ENCODE peak calls at places on chromosomes 13 and 19, in nine cellular contexts. V is esophagus squamous epithelium; D is CD4-positive, alpha-beta memory T cell; O is transverse colon; J is cardiac muscle cell; H is adrenal gland; B is bronchial epithelial cell; F is GM23248; N is RWPE2. C is an unnamed sample. For H3K36me3 and H3K27me3, the result is how much of the 10 kb centered on the place peaks cover.

GRCh38 chr19:8391274-8392016 is 1.3 kb downstream of the RAB11B start:
- DNase-seq in N (no peak), F (no peak), B (no peak), O (no peak), D (no peak), H (peak), V (no peak), J (no peak), C (no peak)

GRCh38 chr13:60397693-60398437 is 845 bp downstream of the TDRD3 start:
- DNase-seq in D (peak), H (peak), B (peak), N (peak), O (peak), F (peak), J (peak), V (peak), C (no peak)

GRCh38 chr13:42478531-42479156 is 95.3 kb upstream of the TNFSF11 start:
- DNase-seq in N (no peak), B (peak), J (peak), O (no peak), D (no peak), F (peak), V (no peak), H (no peak), C (peak)

GRCh38 chr19:10760268-10760944 is 42.5 kb downstream of the DNM2 start:
- DNase-seq in O (peak), J (peak), D (peak), V (no peak), N (no peak), B (no peak), H (no peak), F (peak), C (peak)

GRCh38 chr19:35109395-35110112 is 6.1 kb upstream of the FXYD3 start:
- DNase-seq in J (no peak), N (no peak), D (no peak), B (no peak), O (peak), V (no peak), F (peak), H (no peak), C (no peak)

GRCh38 chr19:13054605-13055212 is 47.9 kb downstream of the LYL1 start:
- DNase-seq in V (no peak), F (peak), J (no peak), O (no peak), H (no peak), N (no peak), D (no peak), B (no peak), C (no peak)

GRCh38 chr19:10074153-10074552 is 12.0 kb upstream of the SHFL start:
- DNase-seq in H (no peak), B (peak), N (no peak), V (no peak), O (no peak), F (peak), J (no peak), D (peak), C (peak)

GRCh38 chr19:49579193-49579592 is 1.2 kb downstream of the NOSIP start:
- DNase-seq in H (no peak), F (no peak), B (no peak), J (no peak), V (no peak), D (no peak), N (no peak), O (no peak), C (no peak)

GRCh38 chr13:53920916-53921315 is 892.3 kb downstream of the OLFM4 start:
- DNase-seq in O (no peak), H (no peak), B (no peak), D (no peak), V (no peak), N (no peak), J (no peak), F (no peak), C (no peak)

GRCh38 chr19:23515551-23515950 is 120.3 kb upstream of the ZNF91 start:
- DNase-seq in B (no peak), N (no peak), D (no peak), O (no peak), V (no peak), J (no peak), H (no peak), F (no peak), C (no peak)

GRCh38 chr19:18473003-18473705 is 35.2 kb upstream of the ISYNA1 start:
- DNase-seq in V (no peak), N (no peak), F (no peak), B (no peak), J (no peak), O (no peak), D (no peak), H (no peak), C (no peak)

GRCh38 chr13:101880581-101880980 is 428.1 kb downstream of the ITGBL1 start:
- DNase-seq in D (no peak), J (no peak), B (no peak), F (no peak), H (no peak), N (no peak), O (no peak), V (no peak), C (no peak)

GRCh38 chr19:23718802-23719201 is 31.8 kb upstream of the ZNF675 start:
- DNase-seq in O (no peak), H (no peak), V (no peak), B (no peak), J (no peak), D (no peak), F (no peak), N (no peak), C (no peak)

GRCh38 chr13:89755729-89756492 is 1591.6 kb upstream of the MIR17HG start:
- DNase-seq in V (no peak), O (no peak), B (no peak), F (no peak), H (no peak), J (no peak), N (no peak), D (no peak), C (no peak)

GRCh38 chr19:19582471-19582870 is 36.0 kb downstream of the PBX4 start:
- DNase-seq in F (no peak), B (no peak), V (no peak), N (no peak), H (no peak), O (no peak), J (no peak), D (no peak), C (no peak)

GRCh38 chr13:27976362-27977177 is 7.5 kb upstream of the CDX2 start:
- DNase-seq in D (no peak), V (no peak), N (no peak), O (no peak), J (no peak), F (no peak), B (no peak), H (no peak), C (no peak)
- H3K4me3 ChIP-seq in D (no peak), V (no peak), N (no peak), O (peak), J (no peak), F (no peak), B (no peak), H (no peak), C (no peak)

DNA sequence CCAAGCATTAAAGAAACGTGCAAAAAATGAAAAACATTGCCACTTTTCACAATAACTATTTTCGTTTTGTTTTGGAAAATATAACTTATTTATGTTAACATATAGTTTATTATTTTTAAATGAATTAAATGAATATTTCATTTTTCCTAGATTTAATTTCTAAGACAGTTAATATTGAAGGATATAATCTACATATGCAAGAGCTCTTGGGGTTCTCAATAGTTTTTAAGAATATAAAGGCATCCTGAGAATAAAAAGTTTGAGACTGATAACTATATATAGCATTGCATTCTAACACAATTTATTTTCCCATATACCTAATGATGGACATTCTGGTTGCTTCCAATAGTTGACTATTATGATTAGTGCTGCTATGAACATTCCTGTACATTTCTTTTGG is 19.9 kb downstream of the ZNF461 start:
- DNase-seq in F (no peak), J (no peak), D (no peak), V (no peak), O (no peak), B (no peak), H (no peak), N (no peak), C (no peak)
- H3K36me3 ChIP-seq in F (half or more), J (under half), D (under half), V (under half), O (half or more), B (under half), H (under half), N (under half), C (half or more)

DNA sequence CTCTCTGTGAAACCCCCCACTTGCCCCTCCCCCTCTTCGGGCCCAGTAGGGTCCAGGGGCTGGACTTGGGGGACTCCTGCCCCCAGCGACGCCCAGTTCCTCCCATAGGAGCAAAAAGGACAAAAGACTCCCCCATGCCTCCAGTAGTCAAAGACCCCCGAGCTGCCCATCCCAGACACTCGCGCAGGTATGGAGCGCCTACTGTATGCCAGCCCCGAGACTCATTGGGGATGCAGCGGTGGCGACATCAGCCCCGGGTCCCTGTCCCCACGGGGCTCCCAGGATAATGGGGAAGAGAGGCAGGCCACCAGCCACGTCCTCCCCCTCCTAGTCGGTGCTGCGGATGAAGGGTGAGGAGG is 18.3 kb upstream of the ZNRF4 start:
- DNase-seq in O (no peak), N (no peak), H (no peak), V (no peak), D (no peak), B (no peak), F (no peak), J (no peak), C (no peak)
- H3K27me3 ChIP-seq in O (under half), N (under half), H (under half), V (half or more), D (under half), B (under half), F (under half), J (half or more), C (under half)

DNA sequence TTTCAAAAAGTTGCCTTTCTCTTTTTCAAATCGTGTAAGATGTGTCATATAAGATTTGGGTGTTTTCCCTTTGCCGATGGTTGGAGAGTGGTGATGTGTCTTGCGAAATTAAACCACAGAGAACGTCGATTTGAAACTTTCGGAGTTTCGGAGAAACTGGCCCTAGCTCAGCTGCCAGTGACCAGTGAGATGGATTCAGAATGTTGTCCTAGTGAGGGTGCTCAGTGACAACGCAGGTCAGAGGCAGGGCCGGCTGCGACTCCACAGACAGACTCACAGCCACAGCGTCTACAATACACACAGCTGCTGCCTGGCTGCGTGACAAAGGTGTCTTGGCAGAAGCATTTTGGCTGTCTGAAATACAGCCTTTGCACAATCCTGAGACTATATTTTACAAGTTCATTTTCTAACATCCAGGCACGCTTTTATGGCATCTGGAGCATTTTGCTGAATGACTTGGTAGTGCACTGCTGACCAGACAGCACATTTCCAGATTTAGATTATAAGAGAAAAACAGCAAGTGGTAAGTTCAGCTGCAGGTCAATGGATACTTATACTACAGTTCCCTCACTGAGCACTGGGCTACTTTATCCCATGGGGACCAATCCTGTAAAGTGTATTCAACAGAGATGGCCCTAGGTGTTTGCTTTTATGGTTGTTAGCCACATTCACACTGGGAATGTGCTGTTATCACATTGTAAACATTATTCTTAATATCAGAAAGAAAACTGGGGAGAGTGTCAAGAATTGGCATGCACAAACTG is 207.5 kb downstream of the KCNRG start:
- DNase-seq in N (no peak), B (peak), H (no peak), V (no peak), F (peak), J (no peak), O (peak), D (peak), C (peak)
- H3K4me3 ChIP-seq in N (no peak), B (no peak), H (no peak), V (peak), F (peak), J (no peak), O (no peak), D (no peak), C (peak)

GRCh38 chr13:98746968-98747367 is 5.5 kb downstream of the SLC15A1 start:
- DNase-seq in N (no peak), D (no peak), B (peak), O (peak), J (no peak), H (no peak), F (peak), V (no peak), C (no peak)

GRCh38 chr13:98751397-98752110 is 918 bp downstream of the SLC15A1 start:
- DNase-seq in O (peak), F (peak), V (no peak), D (no peak), N (no peak), J (peak), B (peak), H (no peak), C (no peak)

GRCh38 chr13:98752111-98752941 is at the start of gene SLC15A1:
- DNase-seq in N (no peak), J (peak), B (no peak), V (no peak), H (no peak), O (peak), F (peak), D (no peak), C (no peak)

GRCh38 chr13:98752942-98753290 is 444 bp upstream of the SLC15A1 start:
- DNase-seq in H (no peak), O (no peak), F (no peak), N (no peak), D (no peak), V (no peak), B (no peak), J (no peak), C (no peak)

GRCh38 chr13:98749501-98749900 is 3.0 kb downstream of the SLC15A1 start:
- DNase-seq in D (no peak), B (no peak), O (no peak), H (no peak), N (no peak), J (no peak), F (peak), V (no peak), C (no peak)
- H3K36me3 ChIP-seq in D (under half), B (under half), O (under half), H (under half), N (under half), J (under half), F (under half), V (under half), C (under half)

DNA sequence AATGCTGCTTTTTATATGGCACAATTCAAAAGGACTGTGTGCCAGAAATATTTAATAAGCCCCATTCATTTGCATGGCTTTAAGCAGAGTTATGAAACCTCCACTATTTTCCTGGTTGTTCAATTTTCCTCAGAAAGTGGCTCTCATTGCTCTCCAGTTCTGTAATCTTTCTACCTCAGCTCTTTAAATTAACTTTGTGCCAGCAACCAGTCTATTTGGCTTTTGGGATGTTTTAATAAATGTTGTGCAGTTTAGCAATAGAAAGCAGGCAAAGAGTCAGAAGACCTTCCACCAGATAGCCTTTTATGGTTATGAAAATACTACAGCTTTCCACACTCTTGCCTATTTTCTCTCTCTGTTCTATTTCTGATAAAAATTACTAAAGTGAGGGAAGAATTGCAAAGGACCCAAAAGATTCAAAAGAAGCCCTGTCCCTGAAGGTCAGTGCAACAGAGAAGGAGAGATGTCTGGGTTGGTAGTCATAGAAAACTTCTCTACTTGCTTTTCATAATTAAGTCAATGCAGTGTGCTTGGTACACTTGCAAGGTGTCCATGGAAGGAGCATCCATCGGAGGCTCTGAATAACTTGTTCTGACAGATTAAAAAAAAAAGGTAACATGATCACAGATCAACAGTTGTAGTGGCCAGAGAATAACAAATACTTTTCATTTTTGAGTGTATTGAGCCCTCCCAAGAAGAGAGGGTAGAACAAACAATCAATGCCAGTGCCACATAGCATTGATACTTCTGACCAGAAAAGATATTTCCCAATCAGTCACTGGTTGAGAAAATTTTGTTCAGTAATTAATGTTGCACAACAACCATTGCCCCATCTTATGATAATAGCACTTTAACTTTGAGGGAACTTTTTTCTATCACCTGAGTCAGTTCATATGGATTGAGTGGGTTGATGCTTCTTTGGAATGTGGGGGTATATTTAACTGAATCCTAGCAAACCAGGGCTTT is 48.4 kb upstream of the SPRY2 start:
- DNase-seq in D (no peak), J (no peak), O (no peak), N (no peak), V (no peak), H (no peak), F (no peak), B (peak), C (no peak)
- H3K27me3 ChIP-seq in D (under half), J (under half), O (under half), N (under half), V (under half), H (under half), F (under half), B (under half), C (under half)

GRCh38 chr13:43573787-43574562 is 212.8 kb downstream of the ENOX1 start:
- DNase-seq in D (no peak), J (no peak), V (no peak), B (no peak), N (no peak), H (no peak), F (no peak), O (no peak), C (no peak)
- H3K4me3 ChIP-seq in D (no peak), J (no peak), V (no peak), B (no peak), N (no peak), H (no peak), F (no peak), O (no peak), C (no peak)

DNA sequence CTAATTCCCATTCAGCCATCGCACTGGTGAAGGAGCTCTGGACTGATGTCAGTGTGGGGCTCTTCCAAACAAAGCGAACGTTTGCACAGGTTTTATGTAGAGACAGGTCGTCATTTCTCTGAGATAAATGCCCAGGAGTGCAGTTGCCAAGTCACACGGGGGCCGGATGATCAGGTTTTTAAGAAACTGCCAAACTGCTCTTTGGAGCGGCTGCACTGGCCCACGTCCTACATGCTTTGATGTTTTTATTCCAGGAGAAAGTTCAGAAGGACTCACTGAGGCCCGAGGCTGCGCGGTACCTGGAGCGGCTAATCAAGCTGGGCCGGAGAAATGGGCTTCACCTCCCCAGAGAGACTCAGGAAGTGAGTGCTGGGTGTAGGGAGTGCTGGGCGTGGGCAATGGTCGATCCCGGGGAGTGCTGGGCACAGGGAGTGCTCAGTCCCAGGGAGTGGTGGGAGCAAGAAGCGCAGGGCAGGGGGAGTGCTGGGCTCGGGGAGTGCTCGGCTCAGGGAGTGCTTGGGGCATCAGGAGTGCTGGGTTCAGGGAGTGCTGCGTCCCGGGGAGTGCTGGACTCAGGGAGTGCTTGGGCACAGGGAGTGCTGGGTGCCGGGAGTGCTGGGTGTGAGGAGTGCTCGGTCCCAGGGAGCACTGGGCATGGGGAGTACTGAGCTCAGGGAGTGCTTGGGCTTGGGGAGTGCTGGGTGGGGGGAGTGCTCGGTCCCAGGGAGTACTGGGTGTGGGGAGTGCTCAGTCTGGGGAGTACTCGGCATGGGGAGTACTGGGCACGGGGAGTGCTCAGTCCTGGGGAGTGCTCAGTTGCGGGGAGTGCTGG is 10.7 kb downstream of the THOP1 start:
- DNase-seq in O (no peak), V (no peak), D (no peak), H (no peak), J (no peak), B (no peak), F (no peak), N (no peak), C (no peak)
- H3K36me3 ChIP-seq in O (under half), V (under half), D (under half), H (under half), J (under half), B (under half), F (under half), N (half or more), C (under half)